ENCODE peak calls at places on chromosome 13, in eight cellular contexts. One of them, this sample, is unnamed.

GRCh38 chr13:113928701-113929627 is 44.9 kb downstream of the C13orf46 start:
- DNase-seq in neuronal stem cell: no peak
- DNase-seq in stimulated activated CD8-positive, alpha-beta memory T cell treated with anti-CD3 and anti-CD28 coated beads, Interleukin-2, amount 100 ng/mL, for 1 hour: no peak
- DNase-seq in stimulated activated CD4-positive, alpha-beta T cell treated with anti-CD3 and anti-CD28 coated beads, Interleukin-2, amount 100 ng/mL, for 48 hours: no peak
- DNase-seq in myocyte: peak; percentile 93
- DNase-seq in adipocyte: peak; percentile 76
- DNase-seq in amygdala: peak; percentile 38
- DNase-seq in activated CD8-positive, alpha-beta T cell treated with anti-CD3 and anti-CD28 coated beads, Interleukin-2, amount 10 ng/mL, durations not matched to agents 7 days and 5 days: no peak
- DNase-seq in this sample: no peak

GRCh38 chr13:76856141-76856571 is 30.0 kb downstream of the KCTD12 start:
- DNase-seq in neuronal stem cell: no peak
- DNase-seq in stimulated activated CD8-positive, alpha-beta memory T cell treated with anti-CD3 and anti-CD28 coated beads, Interleukin-2, amount 100 ng/mL, for 1 hour: no peak
- DNase-seq in stimulated activated CD4-positive, alpha-beta T cell treated with anti-CD3 and anti-CD28 coated beads, Interleukin-2, amount 100 ng/mL, for 48 hours: no peak
- DNase-seq in myocyte: peak; percentile 50
- DNase-seq in adipocyte: peak; percentile 69
- DNase-seq in amygdala: no peak
- DNase-seq in activated CD8-positive, alpha-beta T cell treated with anti-CD3 and anti-CD28 coated beads, Interleukin-2, amount 10 ng/mL, durations not matched to agents 7 days and 5 days: no peak
- DNase-seq in this sample: no peak

GRCh38 chr13:99558570-99559180 is 57.4 kb downstream of the TM9SF2 start:
- DNase-seq in neuronal stem cell: no peak
- DNase-seq in stimulated activated CD8-positive, alpha-beta memory T cell treated with anti-CD3 and anti-CD28 coated beads, Interleukin-2, amount 100 ng/mL, for 1 hour: no peak
- DNase-seq in stimulated activated CD4-positive, alpha-beta T cell treated with anti-CD3 and anti-CD28 coated beads, Interleukin-2, amount 100 ng/mL, for 48 hours: no peak
- DNase-seq in myocyte: no peak
- DNase-seq in adipocyte: no peak
- DNase-seq in amygdala: no peak
- DNase-seq in activated CD8-positive, alpha-beta T cell treated with anti-CD3 and anti-CD28 coated beads, Interleukin-2, amount 10 ng/mL, durations not matched to agents 7 days and 5 days: no peak
- DNase-seq in this sample: no peak

GRCh38 chr13:110229905-110230563 is 76.9 kb downstream of the COL4A1 start:
- DNase-seq in neuronal stem cell: no peak
- DNase-seq in stimulated activated CD8-positive, alpha-beta memory T cell treated with anti-CD3 and anti-CD28 coated beads, Interleukin-2, amount 100 ng/mL, for 1 hour: no peak
- DNase-seq in stimulated activated CD4-positive, alpha-beta T cell treated with anti-CD3 and anti-CD28 coated beads, Interleukin-2, amount 100 ng/mL, for 48 hours: no peak
- DNase-seq in myocyte: no peak
- DNase-seq in adipocyte: no peak
- DNase-seq in amygdala: no peak
- DNase-seq in activated CD8-positive, alpha-beta T cell treated with anti-CD3 and anti-CD28 coated beads, Interleukin-2, amount 10 ng/mL, durations not matched to agents 7 days and 5 days: no peak
- DNase-seq in this sample: no peak

GRCh38 chr13:94143624-94144350 is 335.7 kb downstream of the DCT start:
- DNase-seq in neuronal stem cell: no peak
- DNase-seq in stimulated activated CD8-positive, alpha-beta memory T cell treated with anti-CD3 and anti-CD28 coated beads, Interleukin-2, amount 100 ng/mL, for 1 hour: no peak
- DNase-seq in stimulated activated CD4-positive, alpha-beta T cell treated with anti-CD3 and anti-CD28 coated beads, Interleukin-2, amount 100 ng/mL, for 48 hours: no peak
- DNase-seq in myocyte: no peak
- DNase-seq in adipocyte: no peak
- DNase-seq in amygdala: no peak
- DNase-seq in activated CD8-positive, alpha-beta T cell treated with anti-CD3 and anti-CD28 coated beads, Interleukin-2, amount 10 ng/mL, durations not matched to agents 7 days and 5 days: no peak
- DNase-seq in this sample: no peak

GRCh38 chr13:106566682-106567420 is 1.1 kb downstream of the ARGLU1 start:
- DNase-seq in neuronal stem cell: no peak
- DNase-seq in stimulated activated CD8-positive, alpha-beta memory T cell treated with anti-CD3 and anti-CD28 coated beads, Interleukin-2, amount 100 ng/mL, for 1 hour: peak; percentile 14
- DNase-seq in stimulated activated CD4-positive, alpha-beta T cell treated with anti-CD3 and anti-CD28 coated beads, Interleukin-2, amount 100 ng/mL, for 48 hours: peak; percentile 25
- DNase-seq in myocyte: peak; percentile 54
- DNase-seq in adipocyte: peak; percentile 80
- DNase-seq in amygdala: peak; percentile 40
- DNase-seq in activated CD8-positive, alpha-beta T cell treated with anti-CD3 and anti-CD28 coated beads, Interleukin-2, amount 10 ng/mL, durations not matched to agents 7 days and 5 days: peak; percentile 70
- DNase-seq in this sample: peak; percentile 46

GRCh38 chr13:92592757-92593156 is 633.9 kb upstream of the GPC6 start:
- DNase-seq in neuronal stem cell: no peak
- DNase-seq in stimulated activated CD8-positive, alpha-beta memory T cell treated with anti-CD3 and anti-CD28 coated beads, Interleukin-2, amount 100 ng/mL, for 1 hour: no peak
- DNase-seq in stimulated activated CD4-positive, alpha-beta T cell treated with anti-CD3 and anti-CD28 coated beads, Interleukin-2, amount 100 ng/mL, for 48 hours: no peak
- DNase-seq in myocyte: no peak
- DNase-seq in adipocyte: no peak
- DNase-seq in amygdala: no peak
- DNase-seq in activated CD8-positive, alpha-beta T cell treated with anti-CD3 and anti-CD28 coated beads, Interleukin-2, amount 10 ng/mL, durations not matched to agents 7 days and 5 days: no peak
- DNase-seq in this sample: no peak

GRCh38 chr13:31987071-31987470 is 44.5 kb upstream of the FRY start:
- DNase-seq in neuronal stem cell: no peak
- DNase-seq in stimulated activated CD8-positive, alpha-beta memory T cell treated with anti-CD3 and anti-CD28 coated beads, Interleukin-2, amount 100 ng/mL, for 1 hour: no peak
- DNase-seq in stimulated activated CD4-positive, alpha-beta T cell treated with anti-CD3 and anti-CD28 coated beads, Interleukin-2, amount 100 ng/mL, for 48 hours: no peak
- DNase-seq in myocyte: no peak
- DNase-seq in adipocyte: no peak
- DNase-seq in amygdala: no peak
- DNase-seq in activated CD8-positive, alpha-beta T cell treated with anti-CD3 and anti-CD28 coated beads, Interleukin-2, amount 10 ng/mL, durations not matched to agents 7 days and 5 days: no peak
- DNase-seq in this sample: no peak

GRCh38 chr13:51122868-51123267 is 11.8 kb upstream of the C13orf42 start:
- DNase-seq in neuronal stem cell: no peak
- DNase-seq in stimulated activated CD8-positive, alpha-beta memory T cell treated with anti-CD3 and anti-CD28 coated beads, Interleukin-2, amount 100 ng/mL, for 1 hour: no peak
- DNase-seq in stimulated activated CD4-positive, alpha-beta T cell treated with anti-CD3 and anti-CD28 coated beads, Interleukin-2, amount 100 ng/mL, for 48 hours: peak; percentile 23
- DNase-seq in myocyte: no peak
- DNase-seq in adipocyte: no peak
- DNase-seq in amygdala: no peak
- DNase-seq in activated CD8-positive, alpha-beta T cell treated with anti-CD3 and anti-CD28 coated beads, Interleukin-2, amount 10 ng/mL, durations not matched to agents 7 days and 5 days: no peak
- DNase-seq in this sample: no peak

GRCh38 chr13:106418556-106418955 is 116.9 kb downstream of the EFNB2 start:
- DNase-seq in neuronal stem cell: no peak
- DNase-seq in stimulated activated CD8-positive, alpha-beta memory T cell treated with anti-CD3 and anti-CD28 coated beads, Interleukin-2, amount 100 ng/mL, for 1 hour: no peak
- DNase-seq in stimulated activated CD4-positive, alpha-beta T cell treated with anti-CD3 and anti-CD28 coated beads, Interleukin-2, amount 100 ng/mL, for 48 hours: no peak
- DNase-seq in myocyte: peak; percentile 13
- DNase-seq in adipocyte: peak; percentile 91
- DNase-seq in amygdala: no peak
- DNase-seq in activated CD8-positive, alpha-beta T cell treated with anti-CD3 and anti-CD28 coated beads, Interleukin-2, amount 10 ng/mL, durations not matched to agents 7 days and 5 days: no peak
- DNase-seq in this sample: no peak

GRCh38 chr13:98942485-98942884 is 35.4 kb downstream of the DOCK9 start:
- DNase-seq in neuronal stem cell: no peak
- DNase-seq in stimulated activated CD8-positive, alpha-beta memory T cell treated with anti-CD3 and anti-CD28 coated beads, Interleukin-2, amount 100 ng/mL, for 1 hour: no peak
- DNase-seq in stimulated activated CD4-positive, alpha-beta T cell treated with anti-CD3 and anti-CD28 coated beads, Interleukin-2, amount 100 ng/mL, for 48 hours: no peak
- DNase-seq in myocyte: no peak
- DNase-seq in adipocyte: no peak
- DNase-seq in amygdala: no peak
- DNase-seq in activated CD8-positive, alpha-beta T cell treated with anti-CD3 and anti-CD28 coated beads, Interleukin-2, amount 10 ng/mL, durations not matched to agents 7 days and 5 days: no peak
- DNase-seq in this sample: no peak

GRCh38 chr13:40168425-40169155 is 497.9 kb downstream of the FOXO1 start:
- DNase-seq in neuronal stem cell: no peak
- DNase-seq in stimulated activated CD8-positive, alpha-beta memory T cell treated with anti-CD3 and anti-CD28 coated beads, Interleukin-2, amount 100 ng/mL, for 1 hour: no peak
- DNase-seq in stimulated activated CD4-positive, alpha-beta T cell treated with anti-CD3 and anti-CD28 coated beads, Interleukin-2, amount 100 ng/mL, for 48 hours: no peak
- DNase-seq in myocyte: peak; percentile 42
- DNase-seq in adipocyte: no peak
- DNase-seq in amygdala: no peak
- DNase-seq in activated CD8-positive, alpha-beta T cell treated with anti-CD3 and anti-CD28 coated beads, Interleukin-2, amount 10 ng/mL, durations not matched to agents 7 days and 5 days: no peak
- DNase-seq in this sample: no peak

GRCh38 chr13:36133950-36134349 is 2.8 kb upstream of the DCLK1 start:
- DNase-seq in neuronal stem cell: no peak
- DNase-seq in stimulated activated CD8-positive, alpha-beta memory T cell treated with anti-CD3 and anti-CD28 coated beads, Interleukin-2, amount 100 ng/mL, for 1 hour: no peak
- DNase-seq in stimulated activated CD4-positive, alpha-beta T cell treated with anti-CD3 and anti-CD28 coated beads, Interleukin-2, amount 100 ng/mL, for 48 hours: no peak
- DNase-seq in myocyte: peak; percentile 8
- DNase-seq in adipocyte: no peak
- DNase-seq in amygdala: no peak
- DNase-seq in activated CD8-positive, alpha-beta T cell treated with anti-CD3 and anti-CD28 coated beads, Interleukin-2, amount 10 ng/mL, durations not matched to agents 7 days and 5 days: no peak
- DNase-seq in this sample: no peak

GRCh38 chr13:26254583-26255102 is 714 bp downstream of the CDK8 start:
- DNase-seq in neuronal stem cell: no peak
- DNase-seq in stimulated activated CD8-positive, alpha-beta memory T cell treated with anti-CD3 and anti-CD28 coated beads, Interleukin-2, amount 100 ng/mL, for 1 hour: peak; percentile 26
- DNase-seq in stimulated activated CD4-positive, alpha-beta T cell treated with anti-CD3 and anti-CD28 coated beads, Interleukin-2, amount 100 ng/mL, for 48 hours: peak; percentile 27
- DNase-seq in myocyte: peak; percentile 43
- DNase-seq in adipocyte: peak; percentile 77
- DNase-seq in amygdala: peak; percentile 21
- DNase-seq in activated CD8-positive, alpha-beta T cell treated with anti-CD3 and anti-CD28 coated beads, Interleukin-2, amount 10 ng/mL, durations not matched to agents 7 days and 5 days: peak; percentile 76
- DNase-seq in this sample: peak; percentile 23

GRCh38 chr13:51643114-51643881 is 59.0 kb downstream of the WDFY2 start:
- DNase-seq in neuronal stem cell: no peak
- DNase-seq in stimulated activated CD8-positive, alpha-beta memory T cell treated with anti-CD3 and anti-CD28 coated beads, Interleukin-2, amount 100 ng/mL, for 1 hour: no peak
- DNase-seq in stimulated activated CD4-positive, alpha-beta T cell treated with anti-CD3 and anti-CD28 coated beads, Interleukin-2, amount 100 ng/mL, for 48 hours: no peak
- DNase-seq in myocyte: peak; percentile 66
- DNase-seq in adipocyte: peak; percentile 78
- DNase-seq in amygdala: no peak
- DNase-seq in activated CD8-positive, alpha-beta T cell treated with anti-CD3 and anti-CD28 coated beads, Interleukin-2, amount 10 ng/mL, durations not matched to agents 7 days and 5 days: no peak
- DNase-seq in this sample: no peak

GRCh38 chr13:35475131-35475959 is 1.1 kb downstream of the MAB21L1 start:
- DNase-seq in neuronal stem cell: peak; percentile 61
- DNase-seq in stimulated activated CD8-positive, alpha-beta memory T cell treated with anti-CD3 and anti-CD28 coated beads, Interleukin-2, amount 100 ng/mL, for 1 hour: no peak
- DNase-seq in stimulated activated CD4-positive, alpha-beta T cell treated with anti-CD3 and anti-CD28 coated beads, Interleukin-2, amount 100 ng/mL, for 48 hours: no peak
- DNase-seq in myocyte: peak; percentile 41
- DNase-seq in adipocyte: peak; percentile 73
- DNase-seq in amygdala: peak; percentile 17
- DNase-seq in activated CD8-positive, alpha-beta T cell treated with anti-CD3 and anti-CD28 coated beads, Interleukin-2, amount 10 ng/mL, durations not matched to agents 7 days and 5 days: peak; percentile 51
- DNase-seq in this sample: peak; percentile 35

GRCh38 chr13:43573361-43573740 is 213.4 kb downstream of the ENOX1 start:
- DNase-seq in neuronal stem cell: no peak
- DNase-seq in stimulated activated CD8-positive, alpha-beta memory T cell treated with anti-CD3 and anti-CD28 coated beads, Interleukin-2, amount 100 ng/mL, for 1 hour: no peak
- DNase-seq in stimulated activated CD4-positive, alpha-beta T cell treated with anti-CD3 and anti-CD28 coated beads, Interleukin-2, amount 100 ng/mL, for 48 hours: no peak
- DNase-seq in myocyte: no peak
- DNase-seq in adipocyte: peak; percentile 9
- DNase-seq in amygdala: no peak
- DNase-seq in activated CD8-positive, alpha-beta T cell treated with anti-CD3 and anti-CD28 coated beads, Interleukin-2, amount 10 ng/mL, durations not matched to agents 7 days and 5 days: no peak
- DNase-seq in this sample: no peak

GRCh38 chr13:60970736-60971135 is 444.9 kb downstream of the PCDH20 start:
- DNase-seq in neuronal stem cell: no peak
- DNase-seq in stimulated activated CD8-positive, alpha-beta memory T cell treated with anti-CD3 and anti-CD28 coated beads, Interleukin-2, amount 100 ng/mL, for 1 hour: no peak
- DNase-seq in stimulated activated CD4-positive, alpha-beta T cell treated with anti-CD3 and anti-CD28 coated beads, Interleukin-2, amount 100 ng/mL, for 48 hours: no peak
- DNase-seq in myocyte: no peak
- DNase-seq in adipocyte: no peak
- DNase-seq in amygdala: no peak
- DNase-seq in activated CD8-positive, alpha-beta T cell treated with anti-CD3 and anti-CD28 coated beads, Interleukin-2, amount 10 ng/mL, durations not matched to agents 7 days and 5 days: no peak
- DNase-seq in this sample: no peak

GRCh38 chr13:79307433-79307861 is 98.6 kb downstream of the RBM26 start:
- DNase-seq in neuronal stem cell: no peak
- DNase-seq in stimulated activated CD8-positive, alpha-beta memory T cell treated with anti-CD3 and anti-CD28 coated beads, Interleukin-2, amount 100 ng/mL, for 1 hour: no peak
- DNase-seq in stimulated activated CD4-positive, alpha-beta T cell treated with anti-CD3 and anti-CD28 coated beads, Interleukin-2, amount 100 ng/mL, for 48 hours: no peak
- DNase-seq in myocyte: no peak
- DNase-seq in adipocyte: no peak
- DNase-seq in amygdala: no peak
- DNase-seq in activated CD8-positive, alpha-beta T cell treated with anti-CD3 and anti-CD28 coated beads, Interleukin-2, amount 10 ng/mL, durations not matched to agents 7 days and 5 days: no peak
- DNase-seq in this sample: no peak

GRCh38 chr13:26867451-26868067 is 107.0 kb upstream of the GPR12 start:
- DNase-seq in neuronal stem cell: peak; percentile 40
- DNase-seq in stimulated activated CD8-positive, alpha-beta memory T cell treated with anti-CD3 and anti-CD28 coated beads, Interleukin-2, amount 100 ng/mL, for 1 hour: no peak
- DNase-seq in stimulated activated CD4-positive, alpha-beta T cell treated with anti-CD3 and anti-CD28 coated beads, Interleukin-2, amount 100 ng/mL, for 48 hours: peak; percentile 2
- DNase-seq in myocyte: peak; percentile 55
- DNase-seq in adipocyte: peak; percentile 44
- DNase-seq in amygdala: no peak
- DNase-seq in activated CD8-positive, alpha-beta T cell treated with anti-CD3 and anti-CD28 coated beads, Interleukin-2, amount 10 ng/mL, durations not matched to agents 7 days and 5 days: peak; percentile 46
- DNase-seq in this sample: peak; percentile 45

GRCh38 chr13:79799049-79799448 is 318.1 kb downstream of the NDFIP2 start:
- DNase-seq in neuronal stem cell: no peak
- DNase-seq in stimulated activated CD8-positive, alpha-beta memory T cell treated with anti-CD3 and anti-CD28 coated beads, Interleukin-2, amount 100 ng/mL, for 1 hour: no peak
- DNase-seq in stimulated activated CD4-positive, alpha-beta T cell treated with anti-CD3 and anti-CD28 coated beads, Interleukin-2, amount 100 ng/mL, for 48 hours: no peak
- DNase-seq in myocyte: no peak
- DNase-seq in adipocyte: peak; percentile 39
- DNase-seq in amygdala: no peak
- DNase-seq in activated CD8-positive, alpha-beta T cell treated with anti-CD3 and anti-CD28 coated beads, Interleukin-2, amount 10 ng/mL, durations not matched to agents 7 days and 5 days: no peak
- DNase-seq in this sample: no peak

GRCh38 chr13:67299072-67299635 is 69.0 kb upstream of the PCDH9 start:
- DNase-seq in neuronal stem cell: no peak
- DNase-seq in stimulated activated CD8-positive, alpha-beta memory T cell treated with anti-CD3 and anti-CD28 coated beads, Interleukin-2, amount 100 ng/mL, for 1 hour: no peak
- DNase-seq in stimulated activated CD4-positive, alpha-beta T cell treated with anti-CD3 and anti-CD28 coated beads, Interleukin-2, amount 100 ng/mL, for 48 hours: no peak
- DNase-seq in myocyte: peak; percentile 62
- DNase-seq in adipocyte: peak; percentile 71
- DNase-seq in amygdala: no peak
- DNase-seq in activated CD8-positive, alpha-beta T cell treated with anti-CD3 and anti-CD28 coated beads, Interleukin-2, amount 10 ng/mL, durations not matched to agents 7 days and 5 days: no peak
- DNase-seq in this sample: no peak

GRCh38 chr13:97250560-97250959 is 28.4 kb downstream of the MBNL2 start:
- DNase-seq in neuronal stem cell: no peak
- DNase-seq in stimulated activated CD8-positive, alpha-beta memory T cell treated with anti-CD3 and anti-CD28 coated beads, Interleukin-2, amount 100 ng/mL, for 1 hour: no peak
- DNase-seq in stimulated activated CD4-positive, alpha-beta T cell treated with anti-CD3 and anti-CD28 coated beads, Interleukin-2, amount 100 ng/mL, for 48 hours: no peak
- DNase-seq in myocyte: no peak
- DNase-seq in adipocyte: peak; percentile 40
- DNase-seq in amygdala: no peak
- DNase-seq in activated CD8-positive, alpha-beta T cell treated with anti-CD3 and anti-CD28 coated beads, Interleukin-2, amount 10 ng/mL, durations not matched to agents 7 days and 5 days: no peak
- DNase-seq in this sample: no peak

GRCh38 chr13:113123226-113124150 is 889 bp downstream of the F10 start:
- DNase-seq in neuronal stem cell: no peak
- DNase-seq in stimulated activated CD8-positive, alpha-beta memory T cell treated with anti-CD3 and anti-CD28 coated beads, Interleukin-2, amount 100 ng/mL, for 1 hour: no peak
- DNase-seq in stimulated activated CD4-positive, alpha-beta T cell treated with anti-CD3 and anti-CD28 coated beads, Interleukin-2, amount 100 ng/mL, for 48 hours: no peak
- DNase-seq in myocyte: peak; percentile 23
- DNase-seq in adipocyte: no peak
- DNase-seq in amygdala: no peak
- DNase-seq in activated CD8-positive, alpha-beta T cell treated with anti-CD3 and anti-CD28 coated beads, Interleukin-2, amount 10 ng/mL, durations not matched to agents 7 days and 5 days: no peak
- DNase-seq in this sample: no peak

GRCh38 chr13:84684048-84684662 is 801.9 kb upstream of the SLITRK1 start:
- DNase-seq in neuronal stem cell: no peak
- DNase-seq in stimulated activated CD8-positive, alpha-beta memory T cell treated with anti-CD3 and anti-CD28 coated beads, Interleukin-2, amount 100 ng/mL, for 1 hour: no peak
- DNase-seq in stimulated activated CD4-positive, alpha-beta T cell treated with anti-CD3 and anti-CD28 coated beads, Interleukin-2, amount 100 ng/mL, for 48 hours: no peak
- DNase-seq in myocyte: no peak
- DNase-seq in adipocyte: no peak
- DNase-seq in amygdala: no peak
- DNase-seq in activated CD8-positive, alpha-beta T cell treated with anti-CD3 and anti-CD28 coated beads, Interleukin-2, amount 10 ng/mL, durations not matched to agents 7 days and 5 days: no peak
- DNase-seq in this sample: no peak

GRCh38 chr13:104422668-104423067 is 1356.5 kb upstream of the SLC10A2 start:
- DNase-seq in neuronal stem cell: no peak
- DNase-seq in stimulated activated CD8-positive, alpha-beta memory T cell treated with anti-CD3 and anti-CD28 coated beads, Interleukin-2, amount 100 ng/mL, for 1 hour: no peak
- DNase-seq in stimulated activated CD4-positive, alpha-beta T cell treated with anti-CD3 and anti-CD28 coated beads, Interleukin-2, amount 100 ng/mL, for 48 hours: no peak
- DNase-seq in myocyte: no peak
- DNase-seq in adipocyte: no peak
- DNase-seq in amygdala: no peak
- DNase-seq in activated CD8-positive, alpha-beta T cell treated with anti-CD3 and anti-CD28 coated beads, Interleukin-2, amount 10 ng/mL, durations not matched to agents 7 days and 5 days: no peak
- DNase-seq in this sample: no peak

GRCh38 chr13:103188688-103189326 is 122.6 kb upstream of the SLC10A2 start:
- DNase-seq in neuronal stem cell: no peak
- DNase-seq in stimulated activated CD8-positive, alpha-beta memory T cell treated with anti-CD3 and anti-CD28 coated beads, Interleukin-2, amount 100 ng/mL, for 1 hour: no peak
- DNase-seq in stimulated activated CD4-positive, alpha-beta T cell treated with anti-CD3 and anti-CD28 coated beads, Interleukin-2, amount 100 ng/mL, for 48 hours: no peak
- DNase-seq in myocyte: peak; percentile 22
- DNase-seq in adipocyte: peak; percentile 70
- DNase-seq in amygdala: no peak
- DNase-seq in activated CD8-positive, alpha-beta T cell treated with anti-CD3 and anti-CD28 coated beads, Interleukin-2, amount 10 ng/mL, durations not matched to agents 7 days and 5 days: no peak
- DNase-seq in this sample: no peak

GRCh38 chr13:24045456-24045996 is 115.0 kb upstream of the SPATA13 start:
- DNase-seq in neuronal stem cell: no peak
- DNase-seq in stimulated activated CD8-positive, alpha-beta memory T cell treated with anti-CD3 and anti-CD28 coated beads, Interleukin-2, amount 100 ng/mL, for 1 hour: no peak
- DNase-seq in stimulated activated CD4-positive, alpha-beta T cell treated with anti-CD3 and anti-CD28 coated beads, Interleukin-2, amount 100 ng/mL, for 48 hours: no peak
- DNase-seq in myocyte: no peak
- DNase-seq in adipocyte: no peak
- DNase-seq in amygdala: no peak
- DNase-seq in activated CD8-positive, alpha-beta T cell treated with anti-CD3 and anti-CD28 coated beads, Interleukin-2, amount 10 ng/mL, durations not matched to agents 7 days and 5 days: no peak
- DNase-seq in this sample: no peak

GRCh38 chr13:38667526-38668094 is 19.3 kb upstream of the FREM2 start:
- DNase-seq in neuronal stem cell: no peak
- DNase-seq in stimulated activated CD8-positive, alpha-beta memory T cell treated with anti-CD3 and anti-CD28 coated beads, Interleukin-2, amount 100 ng/mL, for 1 hour: no peak
- DNase-seq in stimulated activated CD4-positive, alpha-beta T cell treated with anti-CD3 and anti-CD28 coated beads, Interleukin-2, amount 100 ng/mL, for 48 hours: no peak
- DNase-seq in myocyte: no peak
- DNase-seq in adipocyte: no peak
- DNase-seq in amygdala: no peak
- DNase-seq in activated CD8-positive, alpha-beta T cell treated with anti-CD3 and anti-CD28 coated beads, Interleukin-2, amount 10 ng/mL, durations not matched to agents 7 days and 5 days: no peak
- DNase-seq in this sample: no peak

GRCh38 chr13:21542563-21542962 is 61.4 kb downstream of the MICU2 start:
- DNase-seq in neuronal stem cell: no peak
- DNase-seq in stimulated activated CD8-positive, alpha-beta memory T cell treated with anti-CD3 and anti-CD28 coated beads, Interleukin-2, amount 100 ng/mL, for 1 hour: no peak
- DNase-seq in stimulated activated CD4-positive, alpha-beta T cell treated with anti-CD3 and anti-CD28 coated beads, Interleukin-2, amount 100 ng/mL, for 48 hours: no peak
- DNase-seq in myocyte: no peak
- DNase-seq in adipocyte: peak; percentile 17
- DNase-seq in amygdala: no peak
- DNase-seq in activated CD8-positive, alpha-beta T cell treated with anti-CD3 and anti-CD28 coated beads, Interleukin-2, amount 10 ng/mL, durations not matched to agents 7 days and 5 days: no peak
- DNase-seq in this sample: no peak

GRCh38 chr13:42707596-42707995 is 73.8 kb upstream of the FAM216B start:
- DNase-seq in neuronal stem cell: no peak
- DNase-seq in stimulated activated CD8-positive, alpha-beta memory T cell treated with anti-CD3 and anti-CD28 coated beads, Interleukin-2, amount 100 ng/mL, for 1 hour: no peak
- DNase-seq in stimulated activated CD4-positive, alpha-beta T cell treated with anti-CD3 and anti-CD28 coated beads, Interleukin-2, amount 100 ng/mL, for 48 hours: no peak
- DNase-seq in myocyte: peak; percentile 76
- DNase-seq in adipocyte: no peak
- DNase-seq in amygdala: no peak
- DNase-seq in activated CD8-positive, alpha-beta T cell treated with anti-CD3 and anti-CD28 coated beads, Interleukin-2, amount 10 ng/mL, durations not matched to agents 7 days and 5 days: no peak
- DNase-seq in this sample: no peak

GRCh38 chr13:47932953-47933687 is 68.0 kb downstream of the SUCLA2 start:
- DNase-seq in neuronal stem cell: peak; percentile 9
- DNase-seq in stimulated activated CD8-positive, alpha-beta memory T cell treated with anti-CD3 and anti-CD28 coated beads, Interleukin-2, amount 100 ng/mL, for 1 hour: no peak
- DNase-seq in stimulated activated CD4-positive, alpha-beta T cell treated with anti-CD3 and anti-CD28 coated beads, Interleukin-2, amount 100 ng/mL, for 48 hours: no peak
- DNase-seq in myocyte: peak; percentile 45
- DNase-seq in adipocyte: no peak
- DNase-seq in amygdala: no peak
- DNase-seq in activated CD8-positive, alpha-beta T cell treated with anti-CD3 and anti-CD28 coated beads, Interleukin-2, amount 10 ng/mL, durations not matched to agents 7 days and 5 days: no peak
- DNase-seq in this sample: no peak

GRCh38 chr13:37412271-37412683 is 186.3 kb downstream of the POSTN start:
- DNase-seq in neuronal stem cell: no peak
- DNase-seq in stimulated activated CD8-positive, alpha-beta memory T cell treated with anti-CD3 and anti-CD28 coated beads, Interleukin-2, amount 100 ng/mL, for 1 hour: no peak
- DNase-seq in stimulated activated CD4-positive, alpha-beta T cell treated with anti-CD3 and anti-CD28 coated beads, Interleukin-2, amount 100 ng/mL, for 48 hours: no peak
- DNase-seq in myocyte: peak; percentile 21
- DNase-seq in adipocyte: no peak
- DNase-seq in amygdala: no peak
- DNase-seq in activated CD8-positive, alpha-beta T cell treated with anti-CD3 and anti-CD28 coated beads, Interleukin-2, amount 10 ng/mL, durations not matched to agents 7 days and 5 days: no peak
- DNase-seq in this sample: no peak

GRCh38 chr13:24921003-24921402 is 157.0 kb downstream of the RNF17 start:
- DNase-seq in neuronal stem cell: no peak
- DNase-seq in stimulated activated CD8-positive, alpha-beta memory T cell treated with anti-CD3 and anti-CD28 coated beads, Interleukin-2, amount 100 ng/mL, for 1 hour: no peak
- DNase-seq in stimulated activated CD4-positive, alpha-beta T cell treated with anti-CD3 and anti-CD28 coated beads, Interleukin-2, amount 100 ng/mL, for 48 hours: no peak
- DNase-seq in myocyte: no peak
- DNase-seq in adipocyte: no peak
- DNase-seq in amygdala: no peak
- DNase-seq in activated CD8-positive, alpha-beta T cell treated with anti-CD3 and anti-CD28 coated beads, Interleukin-2, amount 10 ng/mL, durations not matched to agents 7 days and 5 days: no peak
- DNase-seq in this sample: no peak

This sample was measured in neural crest cell.